ENCODE peak calls at places on chromosomes 2 and 18, in five cellular contexts. R, K, M, O and Q are unnamed samples.

GRCh38 chr2:237644059-237644703 is 16.8 kb downstream of the LRRFIP1 start:
- DNase-seq in R (no peak), K (no peak), M (no peak), O (no peak), Q (no peak)

GRCh38 chr18:5961097-5961827 is 65.9 kb upstream of the TMEM200C start:
- DNase-seq in R (no peak), O (no peak), K (no peak), M (no peak), Q (no peak)

GRCh38 chr18:24878289-24878688 is 417.9 kb downstream of the HRH4 start:
- DNase-seq in O (peak), M (no peak), K (no peak), R (peak), Q (peak)

GRCh38 chr2:152376385-152376784 is 41.4 kb downstream of the FMNL2 start:
- DNase-seq in R (no peak), O (no peak), M (no peak), K (no peak), Q (no peak)

GRCh38 chr2:37586663-37587409 is 84.6 kb downstream of the CDC42EP3 start:
- DNase-seq in K (no peak), R (no peak), M (no peak), O (no peak), Q (no peak)

GRCh38 chr2:3785220-3785889 is 82.0 kb downstream of the DCDC2C start:
- DNase-seq in O (peak), R (no peak), K (no peak), M (no peak), Q (no peak)

GRCh38 chr18:56825312-56825711 is 174.2 kb downstream of the WDR7 start:
- DNase-seq in K (no peak), R (no peak), M (no peak), O (no peak), Q (no peak)

GRCh38 chr2:28338046-28338753 is 54.5 kb upstream of the FOSL2 start:
- DNase-seq in K (no peak), R (peak), O (peak), M (no peak), Q (peak)

GRCh38 chr2:222483513-222484039 is 59.2 kb downstream of the SGPP2 start:
- DNase-seq in R (no peak), K (no peak), O (no peak), M (no peak), Q (no peak)

GRCh38 chr18:79965119-79965902 is 868 bp downstream of the HSBP1L1 start:
- DNase-seq in K (peak), O (peak), M (peak), R (peak), Q (peak)

GRCh38 chr2:113895301-113895700 is 5.4 kb downstream of the ACTR3 start:
- DNase-seq in K (no peak), R (no peak), M (no peak), O (no peak), Q (peak)

GRCh38 chr2:113896791-113897190 is 6.9 kb downstream of the ACTR3 start:
- DNase-seq in O (no peak), R (peak), M (no peak), K (no peak), Q (peak)

GRCh38 chr2:113894156-113894743 is 4.4 kb downstream of the ACTR3 start:
- DNase-seq in K (no peak), R (peak), O (peak), M (no peak), Q (peak)

GRCh38 chr2:113899166-113899565 is 9.3 kb downstream of the ACTR3 start:
- DNase-seq in M (no peak), O (no peak), R (no peak), K (no peak), Q (no peak)

GRCh38 chr2:113895819-113896563 is 6.1 kb downstream of the ACTR3 start:
- DNase-seq in M (no peak), O (no peak), R (no peak), K (no peak), Q (no peak)
- H3K4me3 ChIP-seq in M (no peak), O (no peak), R (no peak), K (no peak), Q (no peak)

DNA sequence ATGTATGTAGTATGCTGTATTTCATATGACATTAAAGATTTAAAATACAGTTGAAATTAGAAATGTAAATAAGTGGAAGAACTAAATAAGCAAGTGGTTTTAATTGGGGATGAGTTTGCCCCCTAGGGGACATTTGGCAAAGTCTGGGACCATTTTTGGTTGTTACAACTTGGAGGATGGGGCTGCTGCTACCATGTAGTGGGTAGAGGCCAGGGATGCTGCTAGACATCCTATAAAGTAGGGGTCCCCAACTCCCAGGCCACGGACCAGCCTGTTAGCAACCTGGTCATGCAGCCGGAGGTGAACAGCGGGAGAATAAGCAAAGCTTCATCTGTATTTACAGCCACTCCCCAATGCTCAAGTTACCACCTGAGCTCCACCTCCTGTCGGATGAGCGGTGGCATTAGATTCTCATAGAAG is 27.9 kb upstream of the ASNSD1 start:
- DNase-seq in M (no peak), O (no peak), R (no peak), K (no peak), Q (peak)
- TF ChIP-seq CTCF in M (peak), O (peak), R (peak), K (peak), Q (peak)

GRCh38 chr2:85062565-85062964 is 70.6 kb upstream of the TCF7L1 start:
- DNase-seq in R (peak), K (no peak), O (no peak), M (no peak), Q (no peak)

GRCh38 chr2:85053802-85054201 is 79.4 kb upstream of the TCF7L1 start:
- DNase-seq in R (peak), K (no peak), M (no peak), O (peak), Q (no peak)

GRCh38 chr2:85058619-85058941 is 74.6 kb upstream of the TCF7L1 start:
- DNase-seq in R (no peak), K (no peak), M (no peak), O (no peak), Q (no peak)

GRCh38 chr2:85057236-85057635 is 76.0 kb upstream of the TCF7L1 start:
- DNase-seq in M (no peak), R (no peak), K (no peak), O (no peak), Q (no peak)
- H3K4me3 ChIP-seq in M (no peak), R (no peak), K (no peak), O (no peak), Q (no peak)

GRCh38 chr2:193690572-193690971 is 1495.8 kb upstream of the TMEFF2 start:
- DNase-seq in K (no peak), O (no peak), M (no peak), R (no peak), Q (no peak)

DNA sequence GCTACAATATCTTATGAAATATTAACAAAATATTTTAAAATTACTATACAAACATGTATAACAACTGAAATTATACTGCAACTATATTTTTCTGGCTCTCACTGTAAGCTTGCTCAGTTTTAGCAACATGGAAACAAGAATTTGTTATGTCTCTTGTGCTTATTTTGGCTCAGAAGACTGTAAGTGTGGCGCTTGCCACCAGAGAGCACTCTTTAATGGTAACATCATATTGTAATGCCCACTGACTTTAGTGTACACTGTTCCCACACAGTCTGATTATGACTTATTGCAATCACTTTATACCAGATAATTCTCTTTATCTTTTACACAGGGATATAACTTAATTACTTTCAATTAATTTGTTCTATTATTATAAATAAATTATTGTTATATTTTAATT is 1500.6 kb upstream of the TMEFF2 start:
- DNase-seq in R (peak), K (no peak), O (peak), M (no peak), Q (peak)
- TF ChIP-seq CTCF in R (peak), K (no peak), O (peak), M (no peak), Q (peak)

DNA sequence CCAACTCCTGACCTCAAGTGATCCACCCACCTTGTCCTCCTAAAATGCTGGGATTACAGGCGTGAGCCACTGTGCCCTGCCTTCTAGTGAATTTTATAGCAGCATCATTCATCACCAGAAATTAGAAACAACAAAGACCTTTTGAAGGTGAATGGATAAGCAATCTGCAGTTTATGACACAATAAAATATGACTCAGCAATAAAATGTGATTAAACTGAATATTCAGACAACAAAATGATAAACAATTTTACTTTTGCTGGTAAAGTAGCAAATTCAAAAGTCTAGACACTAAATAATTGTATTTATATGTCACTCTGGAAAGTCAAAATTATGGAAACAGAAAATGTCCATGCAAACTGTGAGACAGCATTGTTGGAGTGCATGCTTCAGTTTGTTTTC is 656.6 kb downstream of the CBLN2 start:
- DNase-seq in M (no peak), K (no peak), O (no peak), R (no peak), Q (no peak)
- H3K4me3 ChIP-seq in M (no peak), K (no peak), O (no peak), R (no peak), Q (no peak)